ENCODE peak calls at places on chromosomes 6 and 20, in nine cellular contexts. K is A549, V is activated B cell treated with CpG ODN at 0.5 μM for 24 hours, H is nephron progenitor cell, F is GM13977, S is upper lobe of right lung, U is fibroblast of mammary gland, L is astrocyte of the cerebellum, D is upper lobe of left lung. Y is an unnamed sample.

GRCh38 chr20:2798814-2799213 is 1.6 kb downstream of the CPXM1 start:
- DNase-seq in D (no peak), V (no peak), S (no peak), K (no peak), L (no peak), F (peak), U (peak), H (peak), Y (no peak)

GRCh38 chr6:111809264-111809663 is 64.0 kb downstream of the FYN start:
- DNase-seq in V (no peak), U (peak), H (no peak), K (no peak), D (no peak), L (no peak), F (no peak), S (no peak), Y (no peak)

GRCh38 chr20:52054123-52054522 is 137.5 kb downstream of the ZFP64 start:
- DNase-seq in V (no peak), F (no peak), L (no peak), U (no peak), H (no peak), D (no peak), S (no peak), K (no peak), Y (no peak)

GRCh38 chr20:63127700-63128364 is 88.1 kb downstream of the YTHDF1 start:
- DNase-seq in H (no peak), L (no peak), F (no peak), S (peak), U (no peak), D (no peak), K (no peak), V (no peak), Y (no peak)

GRCh38 chr20:46022411-46023147 is 6.4 kb upstream of the SLC12A5 start:
- DNase-seq in U (peak), K (peak), S (peak), L (no peak), F (peak), D (peak), H (peak), V (peak), Y (peak)

GRCh38 chr6:27472182-27472616 is 706 bp downstream of the ZNF184 start:
- DNase-seq in U (peak), F (peak), D (no peak), S (no peak), K (peak), L (no peak), H (peak), V (no peak), Y (no peak)

GRCh38 chr6:97978855-97979271 is 695.8 kb upstream of the MMS22L start:
- DNase-seq in U (no peak), D (peak), H (no peak), F (no peak), V (no peak), K (peak), S (no peak), L (no peak), Y (no peak)

GRCh38 chr6:13331516-13332348 is 3.4 kb upstream of the TBC1D7 start:
- DNase-seq in V (no peak), U (peak), H (no peak), K (peak), F (peak), D (no peak), S (no peak), L (no peak), Y (no peak)

GRCh38 chr20:22701679-22702308 is 117.4 kb upstream of the FOXA2 start:
- DNase-seq in V (no peak), K (no peak), L (no peak), H (no peak), F (no peak), S (no peak), D (no peak), U (no peak), Y (no peak)

GRCh38 chr20:32560989-32561830 is 23.9 kb downstream of the NOL4L start:
- DNase-seq in K (no peak), H (peak), S (no peak), F (no peak), V (no peak), D (peak), L (no peak), U (no peak), Y (no peak)

GRCh38 chr20:45088247-45088646 is 12.7 kb downstream of the KCNS1 start:
- DNase-seq in K (no peak), U (peak), H (no peak), V (no peak), L (no peak), S (no peak), D (no peak), F (no peak), Y (no peak)

GRCh38 chr6:37696841-37697735 is 595 bp downstream of the MDGA1 start:
- DNase-seq in D (peak), S (peak), L (no peak), U (no peak), K (no peak), F (peak), V (peak), H (peak), Y (peak)
- TF ChIP-seq CTCF in D (peak), S (peak), L (no peak), U (no peak), K (peak), F (peak), V (no peak), H (no peak), Y (peak)

GRCh38 chr6:75504902-75505233 is 11.3 kb upstream of the FILIP1 start:
- DNase-seq in U (peak), K (no peak), L (no peak), S (no peak), H (no peak), D (no peak), F (no peak), V (no peak), Y (no peak)
- TF ChIP-seq CTCF in U (peak), K (no peak), L (peak), S (peak), H (no peak), D (no peak), F (peak), V (no peak), Y (no peak)

DNA sequence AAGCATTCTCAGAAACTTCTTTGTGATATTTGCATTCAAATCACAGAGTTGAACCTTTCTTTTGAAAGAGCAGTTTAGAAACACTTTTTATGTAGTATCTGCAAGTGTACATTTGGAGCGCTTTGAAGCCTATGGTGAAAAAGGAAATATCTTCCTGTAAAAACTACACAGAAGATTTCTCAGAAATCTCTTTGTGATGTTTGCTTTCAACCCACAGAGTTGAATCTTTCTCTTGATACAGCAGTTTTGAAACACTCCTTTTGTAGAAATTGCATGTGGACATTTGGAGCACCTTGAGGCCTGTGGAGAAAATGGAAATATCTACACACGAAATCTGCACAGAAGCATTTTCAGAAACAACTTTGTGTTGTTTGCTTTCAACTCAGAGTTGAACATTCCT is 612.3 kb upstream of the ZNF337 start:
- DNase-seq in V (no peak), U (no peak), K (no peak), F (no peak), S (no peak), D (no peak), L (no peak), H (no peak), Y (no peak)
- TF ChIP-seq CTCF in V (no peak), U (no peak), K (no peak), F (no peak), S (no peak), D (no peak), L (no peak), H (no peak), Y (no peak)

GRCh38 chr20:25484224-25484846 is 76.9 kb downstream of the GINS1 start:
- DNase-seq in H (no peak), D (peak), U (no peak), F (no peak), L (no peak), S (no peak), K (no peak), V (no peak), Y (no peak)
- TF ChIP-seq CTCF in H (no peak), D (no peak), U (no peak), F (no peak), L (no peak), S (no peak), K (no peak), V (no peak), Y (no peak)

DNA sequence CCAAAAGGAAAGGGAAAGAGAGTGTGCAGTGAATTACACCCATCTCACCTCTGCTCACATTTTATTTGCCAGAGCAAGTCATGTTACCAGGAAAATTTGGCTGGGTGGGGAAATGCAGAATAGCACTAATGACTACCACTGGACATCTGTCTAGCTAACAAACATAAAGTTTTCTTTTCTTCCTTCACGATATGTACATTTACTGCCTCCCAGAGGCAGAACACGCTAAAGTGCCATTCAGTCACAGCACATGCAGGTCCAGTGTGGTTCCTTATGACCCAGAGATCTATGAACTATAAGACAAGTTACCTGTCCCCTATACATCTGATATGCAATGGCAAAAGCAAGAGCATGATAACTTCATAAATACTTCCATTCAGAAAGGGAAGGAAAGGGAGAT is 194.1 kb downstream of the OGFRL1 start:
- DNase-seq in S (no peak), H (no peak), U (peak), F (no peak), D (no peak), K (peak), L (no peak), V (no peak), Y (no peak)
- TF ChIP-seq CTCF in S (peak), H (no peak), U (peak), F (peak), D (no peak), K (peak), L (peak), V (no peak), Y (no peak)

DNA sequence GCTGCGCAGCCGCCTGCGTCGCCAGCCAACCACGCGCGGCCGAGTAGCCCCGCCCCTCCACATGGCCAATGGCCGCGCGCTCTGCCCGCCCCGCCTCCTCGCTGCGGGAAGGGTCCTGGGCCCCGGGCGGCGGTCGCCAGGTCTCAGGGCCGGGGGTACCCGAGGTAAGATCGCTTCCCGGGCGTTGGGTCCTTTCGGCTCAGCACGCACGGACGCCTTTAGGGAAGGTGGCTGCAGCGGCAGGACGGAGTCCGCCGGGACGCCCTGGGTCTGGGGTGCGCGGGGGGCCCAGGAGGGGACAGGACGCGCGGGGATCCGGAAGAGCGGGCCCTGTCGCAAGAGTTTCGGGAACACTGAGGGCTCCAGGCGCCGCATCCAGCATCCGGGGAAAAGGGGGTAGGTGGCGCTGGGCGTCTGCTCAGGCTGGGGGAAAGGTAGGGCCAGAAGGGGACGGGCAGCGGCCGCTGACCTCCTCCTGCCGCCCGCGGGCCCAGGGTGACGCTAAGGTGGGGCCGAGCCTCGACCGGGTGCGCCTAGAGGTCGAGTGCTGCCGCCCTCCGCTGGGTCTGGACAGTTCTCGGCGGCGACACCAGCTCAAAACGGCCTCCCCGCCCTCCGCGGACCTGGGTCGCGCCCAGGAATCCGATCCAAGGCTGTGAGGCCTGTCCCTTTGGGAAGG is at the start of gene MAVS:
- DNase-seq in F (peak), V (peak), K (peak), U (peak), S (peak), D (peak), L (no peak), H (peak), Y (peak)
- TF ChIP-seq CTCF in F (peak), V (no peak), K (peak), U (no peak), S (no peak), D (no peak), L (no peak), H (no peak), Y (peak)

GRCh38 chr6:25601797-25602679 is 50.0 kb upstream of the SCGN start:
- DNase-seq in V (no peak), U (peak), D (no peak), L (peak), S (no peak), K (peak), F (peak), H (no peak), Y (no peak)

GRCh38 chr6:25599516-25600060 is 52.4 kb upstream of the SCGN start:
- DNase-seq in U (no peak), D (no peak), L (no peak), V (no peak), S (no peak), H (no peak), K (no peak), F (no peak), Y (no peak)

GRCh38 chr6:25603251-25603650 is 48.8 kb upstream of the SCGN start:
- DNase-seq in F (no peak), H (no peak), V (no peak), D (no peak), U (no peak), L (no peak), S (no peak), K (no peak), Y (no peak)

GRCh38 chr6:25606151-25606550 is 45.9 kb upstream of the SCGN start:
- DNase-seq in S (no peak), F (no peak), D (peak), U (no peak), V (no peak), K (no peak), L (no peak), H (no peak), Y (no peak)

DNA sequence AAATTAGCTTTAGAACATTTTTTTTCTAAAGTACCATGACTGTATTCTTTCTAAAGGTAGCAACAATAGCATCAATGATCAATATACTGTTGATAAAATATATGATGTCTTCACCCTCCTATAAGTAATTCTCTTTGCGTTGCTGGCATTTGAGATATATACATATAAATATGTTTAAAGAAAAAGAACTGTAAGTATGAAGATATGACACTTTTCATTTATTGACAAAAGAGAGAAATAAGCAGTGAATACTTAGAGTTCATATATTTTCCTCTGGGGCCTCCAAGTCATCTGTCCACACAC is 49.4 kb upstream of the SCGN start:
- DNase-seq in S (no peak), F (no peak), L (no peak), K (no peak), U (no peak), D (no peak), H (no peak), V (no peak), Y (no peak)
- TF ChIP-seq CTCF in S (peak), F (no peak), L (no peak), K (no peak), U (no peak), D (no peak), H (no peak), V (no peak), Y (no peak)